ENCODE peak calls at places on chromosomes 5 and 9, in six cellular contexts. W, N, H, U, D and O are unnamed samples.

GRCh38 chr5:140821375-140822280 is at the start of gene PCDHA5:
- DNase-seq in H (no peak), U (no peak), W (no peak), N (no peak), D (no peak), O (no peak)

GRCh38 chr5:154753792-154754191 is 1.4 kb upstream of the LARP1 start:
- DNase-seq in H (no peak), W (peak; percentile 96), N (no peak), D (no peak), U (peak; percentile 71), O (peak; percentile 86)

GRCh38 chr5:104429911-104430310 is 867.3 kb upstream of the NUDT12 start:
- DNase-seq in U (no peak), H (no peak), D (no peak), W (no peak), N (no peak), O (no peak)

GRCh38 chr9:124358617-124359016 is 56.6 kb downstream of the PSMB7 start:
- DNase-seq in D (no peak), U (no peak), W (no peak), N (no peak), H (no peak), O (no peak)

GRCh38 chr5:139104577-139105271 is 93.4 kb downstream of the SIL1 start:
- DNase-seq in N (no peak), D (no peak), U (peak; percentile 62), H (no peak), W (peak; percentile 90), O (peak; percentile 83)

GRCh38 chr5:91366571-91366970 is 16.5 kb downstream of the ARRDC3 start:
- DNase-seq in H (no peak), D (no peak), U (no peak), W (no peak), N (no peak), O (no peak)

GRCh38 chr5:1804001-1804690 is 2.9 kb downstream of the NDUFS6 start:
- DNase-seq in U (no peak), W (no peak), N (no peak), D (peak; percentile 56), H (no peak), O (no peak)

GRCh38 chr5:7478459-7478858 is 82.5 kb downstream of the ADCY2 start:
- DNase-seq in N (no peak), D (no peak), W (no peak), H (no peak), U (no peak), O (no peak)

GRCh38 chr5:74424162-74424868 is 216.2 kb downstream of the ENC1 start:
- DNase-seq in N (no peak), U (peak; percentile 45), H (no peak), W (no peak), D (no peak), O (no peak)

GRCh38 chr9:18890372-18890771 is 142.6 kb downstream of the SAXO1 start:
- DNase-seq in H (peak; percentile 48), D (no peak), W (no peak), N (no peak), U (no peak), O (no peak)

GRCh38 chr5:135429886-135430437 is 17.2 kb downstream of the DCANP1 start:
- DNase-seq in W (no peak), U (no peak), H (no peak), N (no peak), D (no peak), O (no peak)

GRCh38 chr5:76114192-76114795 is 31.1 kb downstream of the SV2C start:
- DNase-seq in W (no peak), U (peak; percentile 26), H (no peak), N (no peak), D (no peak), O (no peak)

GRCh38 chr5:170195876-170196275 is 36.9 kb upstream of the C5orf58 start:
- DNase-seq in W (no peak), D (no peak), U (no peak), N (no peak), H (no peak), O (no peak)

GRCh38 chr5:165057156-165057555 is 1551.7 kb downstream of the MAT2B start:
- DNase-seq in H (no peak), N (no peak), U (peak; percentile 36), W (no peak), D (no peak), O (no peak)

GRCh38 chr9:113973963-113974413 is 97.9 kb downstream of the ZNF618 start:
- DNase-seq in W (no peak), U (no peak), D (peak; percentile 50), N (no peak), H (no peak), O (no peak)

GRCh38 chr5:69288668-69289067 is 43.9 kb downstream of the CCDC125 start:
- DNase-seq in H (no peak), N (no peak), D (no peak), W (no peak), U (no peak), O (no peak)

GRCh38 chr5:108196276-108196675 is 185.6 kb downstream of the FBXL17 start:
- DNase-seq in U (no peak), W (no peak), N (no peak), D (no peak), H (no peak), O (no peak)

GRCh38 chr9:85994191-85994590 is 53.2 kb downstream of the NAA35 start:
- DNase-seq in D (no peak), W (no peak), U (no peak), H (no peak), N (no peak), O (no peak)

GRCh38 chr5:16580382-16580781 is 36.4 kb downstream of the RETREG1 start:
- DNase-seq in D (no peak), H (no peak), W (no peak), U (no peak), N (no peak), O (peak; percentile 86)

GRCh38 chr5:98763001-98763630 is 10.3 kb upstream of the RGMB start:
- DNase-seq in U (no peak), W (no peak), H (no peak), N (no peak), D (no peak), O (no peak)

GRCh38 chr5:56659991-56660390 is 155.4 kb upstream of the MAP3K1 start:
- DNase-seq in W (no peak), D (no peak), H (no peak), U (no peak), N (no peak), O (no peak)

GRCh38 chr5:35476789-35477188 is 140.9 kb upstream of the SPEF2 start:
- DNase-seq in D (no peak), W (no peak), U (no peak), H (no peak), N (no peak), O (no peak)

GRCh38 chr5:59039003-59039295 is 456.1 kb downstream of the RAB3C start:
- DNase-seq in D (no peak), W (no peak), N (no peak), U (peak; percentile 11), H (no peak), O (no peak)

GRCh38 chr9:97853056-97853843 is at the start of gene FOXE1:
- DNase-seq in N (no peak), W (no peak), D (no peak), H (no peak), U (no peak), O (no peak)

DNA sequence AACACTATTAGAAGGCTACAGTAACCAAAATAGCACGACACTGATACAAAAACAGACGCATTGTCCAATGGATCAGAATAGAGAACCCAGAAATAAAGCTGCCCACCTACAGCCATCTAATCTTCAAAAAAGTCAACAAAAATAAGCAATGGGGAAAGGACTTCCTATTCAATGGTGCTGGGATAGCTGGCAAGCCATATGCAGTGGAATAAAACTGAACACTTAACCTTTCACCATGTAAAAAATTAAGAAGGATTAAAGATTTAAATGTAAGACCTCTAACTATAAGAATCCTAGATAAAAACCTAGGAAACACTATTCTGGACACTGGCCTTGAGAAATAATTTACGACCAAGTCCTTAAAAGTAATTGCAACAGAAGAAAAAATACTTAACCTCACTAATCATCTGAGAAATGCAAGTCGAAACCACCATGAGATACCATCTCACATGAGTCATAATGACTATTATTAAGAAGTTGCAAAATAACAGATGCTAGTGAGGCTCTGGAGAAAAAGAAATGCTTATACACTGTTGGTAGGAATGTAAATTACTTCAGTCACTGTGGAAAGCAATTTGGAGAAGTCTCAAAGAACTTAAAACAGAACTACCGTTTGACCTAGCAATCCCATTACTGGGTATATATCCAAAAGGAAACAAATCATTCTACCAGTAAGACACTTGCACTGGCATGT is 203.3 kb upstream of the CDH9 start:
- DNase-seq in U (no peak), N (peak; percentile 68), H (no peak), D (no peak), W (no peak), O (no peak)
- TF ChIP-seq POLR2AphosphoS5 in U (peak; percentile 19), N (no peak), H (no peak), D (no peak), W (peak; percentile 13), O (no peak)

DNA sequence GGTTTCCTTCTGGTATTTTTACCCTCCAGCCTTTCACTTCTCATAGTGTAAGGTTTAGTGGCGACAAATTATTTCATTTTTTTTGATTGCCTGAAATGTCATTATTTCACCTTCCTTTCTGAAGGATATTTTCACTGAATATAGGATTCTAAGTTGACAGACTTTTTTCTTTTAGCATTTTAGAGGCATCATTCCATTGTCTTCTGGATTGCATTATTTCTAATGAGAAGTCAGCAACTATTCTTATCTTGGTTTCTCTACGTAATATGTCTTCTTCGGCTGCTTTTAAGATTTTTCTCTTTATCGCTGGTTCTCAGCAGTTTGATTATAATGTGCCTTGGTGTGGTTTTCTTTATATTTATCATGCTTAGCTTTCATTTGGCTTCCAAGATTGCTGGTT is 194.2 kb downstream of the GAPVD1 start:
- DNase-seq in U (no peak), D (no peak), W (no peak), H (no peak), N (no peak), O (no peak)
- H3K27ac ChIP-seq in U (no peak overlapping the region), D (no peak overlapping the region), W (no peak overlapping the region), H (no peak overlapping the region), N (no peak overlapping the region), O (no peak overlapping the region)

DNA sequence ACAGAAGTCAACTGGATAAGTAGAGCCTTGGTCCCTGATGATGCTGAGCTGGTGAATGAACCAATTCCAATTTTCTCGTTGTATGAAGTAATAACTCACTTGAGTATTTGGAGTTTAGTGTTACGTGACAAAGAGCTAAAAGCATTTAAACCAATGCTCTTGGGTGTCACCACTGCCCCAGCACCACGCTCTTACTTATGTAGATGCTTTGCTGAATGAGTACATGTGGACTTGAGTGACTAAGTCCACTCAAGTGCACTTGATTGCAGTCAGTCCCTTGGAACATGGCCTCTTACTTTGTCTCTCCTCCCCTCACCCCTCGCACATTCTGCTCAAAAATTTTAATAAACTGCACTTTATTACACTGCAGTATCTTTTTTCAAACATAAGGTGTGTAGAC is 184.0 kb downstream of the MAN2A1 start:
- DNase-seq in U (no peak), D (no peak), N (no peak), H (no peak), W (no peak), O (no peak)
- TF ChIP-seq POLR2AphosphoS5 in U (no peak), D (no peak), N (no peak), H (no peak), W (no peak), O (no peak)

GRCh38 chr9:136115641-136116359 is 2.9 kb downstream of the TMEM250 start:
- DNase-seq in W (no peak), U (no peak), D (no peak), H (no peak), N (no peak), O (no peak)
- H3K27ac ChIP-seq in W (no peak overlapping the region), U (no peak overlapping the region), D (no peak overlapping the region), H (no peak overlapping the region), N (no peak overlapping the region), O (no peak overlapping the region)

GRCh38 chr5:12662545-12663314 is 758.5 kb upstream of the CTNND2 start:
- DNase-seq in H (no peak), N (no peak), D (no peak), U (no peak), W (no peak), O (no peak)
- TF ChIP-seq POLR2AphosphoS5 in H (no peak), N (no peak), D (no peak), U (no peak), W (no peak), O (no peak)